ENCODE peak calls at places on chromosomes 13 and 19, in four cellular contexts. H is activated naive CD8-positive, alpha-beta T cell treated with anti-CD3 and anti-CD28 coated beads for 36 hours; T is T-cell; J is upper lobe of right lung. C is an unnamed sample.

GRCh38 chr19:48372904-48373303 is 8.7 kb downstream of the SYNGR4 start:
- DNase-seq in T (no peak), H (no peak), J (no peak), C (no peak)

GRCh38 chr13:27338207-27338606 is 67.6 kb downstream of the RASL11A start:
- DNase-seq in T (no peak), J (no peak), H (no peak), C (no peak)

GRCh38 chr19:4098493-4098892 is 25.4 kb downstream of the MAP2K2 start:
- DNase-seq in T (no peak), H (no peak), J (no peak), C (no peak)

GRCh38 chr19:18833849-18834643 is 2.3 kb downstream of the UPF1 start:
- DNase-seq in T (no peak), J (no peak), H (no peak), C (no peak)

GRCh38 chr19:3184847-3185481 is 766 bp upstream of the NCLN start:
- DNase-seq in H (peak), T (peak), J (peak), C (no peak)

GRCh38 chr19:47049307-47049700 is 880 bp upstream of the TMEM160 start:
- DNase-seq in H (no peak), J (no peak), T (no peak), C (peak)

GRCh38 chr13:39565036-39565949 is 37.7 kb downstream of the LHFPL6 start:
- DNase-seq in J (no peak), H (no peak), T (no peak), C (peak)

GRCh38 chr19:35518313-35518712 is 4.9 kb upstream of the DMKN start:
- DNase-seq in J (no peak), T (no peak), H (no peak), C (peak)

GRCh38 chr19:7978196-7978825 is 27.1 kb downstream of the ELAVL1 start:
- DNase-seq in H (no peak), T (no peak), J (no peak), C (no peak)

GRCh38 chr19:12872255-12872654 is 9.0 kb downstream of the DNASE2 start:
- DNase-seq in T (no peak), J (no peak), H (no peak), C (no peak)

GRCh38 chr13:46016216-46016615 is 36.3 kb downstream of the ZC3H13 start:
- DNase-seq in T (no peak), H (no peak), J (no peak), C (no peak)

GRCh38 chr13:39025433-39025839 is 12.5 kb downstream of the PROSER1 start:
- DNase-seq in H (no peak), J (no peak), T (no peak), C (no peak)

GRCh38 chr19:32675720-32676185 is at the start of gene RGS9BP:
- DNase-seq in T (peak), H (peak), J (peak), C (no peak)

GRCh38 chr13:33139186-33139585 is 123.0 kb downstream of the KL start:
- DNase-seq in H (no peak), J (no peak), T (no peak), C (no peak)

C was measured in HS-27A.